ENCODE peak calls at places on chromosomes 3 and 15, in six cellular contexts. K, M, W, V, H and D are unnamed samples.
A peak's percentile ranks its signal among the peaks of the same experiment; 100 is the strongest.

GRCh38 chr3:123137001-123137400 is 64.7 kb upstream of the SEC22A start:
- DNase-seq in K (no peak), V (no peak), W (peak; percentile 51), M (no peak), H (no peak), D (no peak)

GRCh38 chr3:141456328-141456689 is 30.5 kb upstream of the RASA2 start:
- DNase-seq in V (no peak), M (no peak), H (no peak), W (no peak), K (no peak), D (no peak)

GRCh38 chr3:131812433-131812832 is 222.4 kb downstream of the CPNE4 start:
- DNase-seq in W (no peak), M (no peak), K (no peak), V (no peak), H (no peak), D (no peak)

GRCh38 chr15:97866994-97867393 is 93.5 kb upstream of the ARRDC4 start:
- DNase-seq in V (no peak), W (no peak), K (no peak), M (no peak), H (no peak), D (no peak)

GRCh38 chr15:78685925-78686324 is 44.9 kb upstream of the CHRNB4 start:
- DNase-seq in K (no peak), W (no peak), H (no peak), M (no peak), V (no peak), D (no peak)

GRCh38 chr3:23800731-23801130 is 5.0 kb upstream of the UBE2E1 start:
- DNase-seq in W (no peak), M (no peak), H (peak; percentile 14), V (no peak), K (no peak), D (no peak)

GRCh38 chr3:147383617-147384016 is 22.7 kb downstream of the ZIC4 start:
- DNase-seq in M (no peak), K (no peak), W (peak; percentile 68), V (no peak), H (no peak), D (no peak)

GRCh38 chr3:179713643-179714090 is 60.8 kb downstream of the USP13 start:
- DNase-seq in V (no peak), H (peak; percentile 90), K (no peak), M (no peak), W (peak; percentile 35), D (no peak)

GRCh38 chr15:69992326-69992725 is 105.4 kb downstream of the TLE3 start:
- DNase-seq in M (no peak), W (no peak), H (no peak), K (no peak), V (no peak), D (no peak)

GRCh38 chr3:99686955-99687612 is 48.7 kb downstream of the COL8A1 start:
- DNase-seq in K (no peak), V (peak; percentile 40), H (peak; percentile 57), W (peak; percentile 69), M (peak; percentile 55), D (peak; percentile 49)

GRCh38 chr3:181707980-181708379 is 3.7 kb upstream of the SOX2 start:
- DNase-seq in W (peak; percentile 91), K (no peak), V (no peak), H (no peak), M (no peak), D (no peak)

GRCh38 chr3:123749716-123750115 is 134.4 kb downstream of the MYLK start:
- DNase-seq in K (no peak), M (no peak), W (no peak), H (peak; percentile 95), V (no peak), D (no peak)

GRCh38 chr15:89098281-89098680 is 10.0 kb downstream of the ABHD2 start:
- DNase-seq in M (no peak), H (no peak), K (no peak), V (no peak), W (no peak), D (no peak)

GRCh38 chr3:51024765-51025681 is 350.3 kb downstream of the DOCK3 start:
- DNase-seq in M (peak; percentile 45), H (no peak), K (peak; percentile 53), V (no peak), W (no peak), D (peak; percentile 41)

GRCh38 chr15:66740802-66741201 is 38.8 kb downstream of the SMAD6 start:
- DNase-seq in K (peak; percentile 15), V (peak; percentile 55), H (no peak), M (peak; percentile 43), W (no peak), D (no peak)

GRCh38 chr3:14784087-14784596 is 34.6 kb upstream of the FGD5 start:
- DNase-seq in V (no peak), K (no peak), H (no peak), W (peak; percentile 51), M (peak; percentile 48), D (no peak)

GRCh38 chr3:114711321-114711891 is 417.6 kb downstream of the TIGIT start:
- DNase-seq in K (no peak), V (no peak), W (no peak), M (no peak), H (peak; percentile 19), D (no peak)

GRCh38 chr15:88865498-88866099 is 29.7 kb downstream of the HAPLN3 start:
- DNase-seq in H (peak; percentile 13), M (no peak), K (peak; percentile 9), W (no peak), V (no peak), D (no peak)

GRCh38 chr3:52339612-52340011 is 23.5 kb downstream of the DNAH1 start:
- DNase-seq in W (peak; percentile 80), V (no peak), K (peak; percentile 37), M (no peak), H (peak; percentile 75), D (peak; percentile 39)

GRCh38 chr3:5733995-5734394 is 546.5 kb downstream of the EDEM1 start:
- DNase-seq in V (no peak), K (no peak), H (no peak), M (no peak), W (no peak), D (no peak)

GRCh38 chr3:171099911-171100310 is 73.4 kb upstream of the SLC2A2 start:
- DNase-seq in H (no peak), V (no peak), W (no peak), M (no peak), K (no peak), D (no peak)

GRCh38 chr3:4732974-4733373 is 239.8 kb downstream of the ITPR1 start:
- DNase-seq in H (no peak), V (no peak), M (no peak), K (no peak), W (peak; percentile 17), D (no peak)

GRCh38 chr3:45681846-45682245 is 7.3 kb upstream of the SACM1L start:
- DNase-seq in M (no peak), H (no peak), W (no peak), V (no peak), K (no peak), D (no peak)
- H3K27ac ChIP-seq in M (no peak overlapping the region), H (no peak overlapping the region), W (no peak overlapping the region), V (peak overlapping the region; percentile 36), K (no peak overlapping the region), D (no peak overlapping the region)

DNA sequence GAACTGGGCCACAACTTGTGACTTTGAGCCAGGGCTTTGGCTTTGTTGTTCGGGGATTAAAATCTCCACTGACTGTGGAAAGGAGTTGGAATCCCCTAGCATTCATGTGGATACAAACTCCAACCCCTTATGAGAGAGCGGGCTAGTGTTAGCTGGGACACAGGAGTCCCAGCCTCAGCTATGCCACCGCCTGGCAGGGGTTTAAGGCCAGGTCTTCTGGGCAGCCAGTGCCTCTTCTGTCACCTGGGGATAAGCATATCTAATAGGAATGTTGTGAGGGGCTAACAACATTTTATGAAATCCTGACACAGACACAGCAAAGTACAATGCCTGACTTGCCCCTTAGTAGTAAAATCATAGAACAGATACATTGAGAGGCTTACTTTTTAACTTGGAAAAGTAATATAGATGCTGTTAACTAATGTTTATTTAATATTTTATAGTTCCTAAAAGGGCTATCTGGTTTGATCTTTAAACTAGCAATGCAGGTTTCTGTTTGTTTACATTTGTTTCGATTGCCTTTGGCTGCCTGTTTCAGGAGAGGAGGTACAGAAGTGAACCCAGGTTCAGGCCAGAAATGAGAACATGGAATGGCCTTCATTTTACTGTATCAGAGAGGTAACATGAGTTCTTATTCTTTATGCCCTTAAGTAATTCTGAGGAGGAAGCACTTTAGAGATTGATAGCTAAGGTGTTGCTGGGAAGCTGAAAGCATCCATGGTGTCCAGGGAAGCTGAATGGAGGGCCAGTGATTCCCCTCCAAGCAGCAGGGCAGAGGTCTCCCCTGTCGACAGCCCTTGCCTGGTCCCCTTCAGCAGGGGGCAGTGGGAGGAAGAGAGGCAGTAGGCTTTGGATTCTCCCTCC is 8.7 kb downstream of the GPR160 start:
- DNase-seq in W (no peak), V (no peak), M (no peak), H (no peak), K (no peak), D (peak; percentile 42)
- H3K4me3 ChIP-seq in W (no peak overlapping the region), V (no peak overlapping the region), M (no peak overlapping the region), H (no peak overlapping the region), K (no peak overlapping the region), D (no peak overlapping the region)

GRCh38 chr15:41840673-41841072 is 2.0 kb downstream of the PLA2G4B start:
- DNase-seq in M (no peak), H (no peak), K (no peak), V (no peak), W (no peak), D (no peak)
- H3K36me3 ChIP-seq in M (peaks cover 54% of the 10 kb centered on the region), H (no peaks in the 10 kb centered on the region), K (no peaks in the 10 kb centered on the region), V (peaks cover 61% of the 10 kb centered on the region), W (no peaks in the 10 kb centered on the region), D (peaks cover 8% of the 10 kb centered on the region)

DNA sequence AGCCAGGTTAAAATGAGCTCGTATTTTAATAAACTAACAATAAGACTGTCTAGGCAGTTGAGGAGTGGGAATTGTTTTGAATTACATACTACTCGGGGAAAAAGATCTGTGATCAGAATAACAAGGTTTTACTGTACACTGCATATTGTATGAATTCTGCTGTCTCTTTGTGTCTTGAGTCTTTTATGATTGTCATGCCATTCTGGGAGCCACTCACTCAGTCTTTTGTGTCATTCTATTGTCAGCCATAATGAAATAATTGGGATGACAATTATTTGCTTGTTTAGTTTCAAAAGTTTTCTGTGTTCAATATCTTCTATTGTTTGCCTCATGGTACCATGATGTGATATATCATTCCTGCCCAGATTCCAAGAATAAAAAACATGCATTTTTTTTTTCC is 339.6 kb upstream of the TBL1XR1 start:
- DNase-seq in K (no peak), H (no peak), M (no peak), W (no peak), V (no peak), D (no peak)
- H3K27ac ChIP-seq in K (no peak overlapping the region), H (no peak overlapping the region), M (no peak overlapping the region), W (no peak overlapping the region), V (no peak overlapping the region), D (no peak overlapping the region)

GRCh38 chr15:75451202-75451673 is 252 bp downstream of the SIN3A start:
- DNase-seq in K (no peak), M (no peak), H (no peak), W (no peak), V (no peak), D (no peak)
- H3K4me3 ChIP-seq in K (peak overlapping the region; percentile 78), M (peak overlapping the region; percentile 96), H (peak overlapping the region; percentile 82), W (peak overlapping the region; percentile 70), V (peak overlapping the region; percentile 93), D (peak overlapping the region; percentile 61)